ENCODE peak calls at places on chromosome 19, in five cellular contexts. Y is tibial nerve, B is suprapubic skin, P is transverse colon, X is stomach. E is an unnamed sample.

GRCh38 chr19:43779147-43779819 is 1.5 kb downstream of the KCNN4 start:
- DNase-seq in Y (no peak), B (no peak), P (peak; percentile 82), X (peak; percentile 68), E (no peak)

GRCh38 chr19:42038675-42039074 is 31.3 kb downstream of the GRIK5 start:
- DNase-seq in Y (no peak), B (no peak), P (no peak), X (no peak), E (no peak)

GRCh38 chr19:40750285-40751064 is at the start of gene ACTMAP:
- DNase-seq in Y (peak; percentile 100), B (peak; percentile 100), P (peak; percentile 100), X (peak; percentile 100), E (peak; percentile 100)

GRCh38 chr19:42356686-42357085 is 31.3 kb downstream of the MEGF8 start:
- DNase-seq in Y (no peak), B (no peak), P (no peak), X (no peak), E (no peak)

GRCh38 chr19:18879579-18880373 is 16.2 kb downstream of the CERS1 start:
- DNase-seq in Y (no peak), B (peak; percentile 60), P (peak; percentile 87), X (peak; percentile 71), E (no peak)

GRCh38 chr19:3538965-3539742 is at the start of gene TEKTIP1:
- DNase-seq in Y (no peak), B (no peak), P (no peak), X (no peak), E (no peak)

GRCh38 chr19:31348416-31349159 is 648 bp downstream of the TSHZ3 start:
- DNase-seq in Y (peak; percentile 27), B (peak; percentile 74), P (no peak), X (no peak), E (no peak)

GRCh38 chr19:17125052-17125727 is 49.6 kb downstream of the MYO9B start:
- DNase-seq in Y (no peak), B (no peak), P (no peak), X (no peak), E (no peak)

GRCh38 chr19:33323093-33323820 is 20.9 kb upstream of the CEBPA start:
- DNase-seq in Y (no peak), B (no peak), P (no peak), X (no peak), E (no peak)

GRCh38 chr19:41957838-41958366 is 1.2 kb downstream of the RABAC1 start:
- DNase-seq in Y (peak; percentile 37), B (no peak), P (peak; percentile 86), X (peak; percentile 81), E (no peak)

GRCh38 chr19:28045621-28046020 is 1167.3 kb downstream of the UQCRFS1 start:
- DNase-seq in Y (no peak), B (no peak), P (no peak), X (no peak), E (peak; percentile 70)

GRCh38 chr19:3046621-3047306 is 15.5 kb downstream of the TLE5 start:
- DNase-seq in Y (peak; percentile 39), B (no peak), P (peak; percentile 39), X (no peak), E (no peak)

GRCh38 chr19:28103916-28104315 is 1109.0 kb downstream of the UQCRFS1 start:
- DNase-seq in Y (no peak), B (no peak), P (no peak), X (no peak), E (no peak)

GRCh38 chr19:18477042-18477760 is 39.3 kb upstream of the ISYNA1 start:
- DNase-seq in Y (no peak), B (no peak), P (no peak), X (no peak), E (no peak)

GRCh38 chr19:46133101-46133627 is 8.7 kb upstream of the IGFL3 start:
- DNase-seq in Y (peak; percentile 7), B (no peak), P (no peak), X (no peak), E (peak; percentile 90)

GRCh38 chr19:29887498-29887897 is 54.5 kb upstream of the URI1 start:
- DNase-seq in Y (no peak), B (no peak), P (no peak), X (peak; percentile 17), E (no peak)

GRCh38 chr19:16945762-16946465 is 57.1 kb downstream of the F2RL3 start:
- DNase-seq in Y (no peak), B (no peak), P (no peak), X (peak; percentile 9), E (no peak)

GRCh38 chr19:38664503-38665211 is 17.2 kb downstream of the ACTN4 start:
- DNase-seq in Y (no peak), B (no peak), P (no peak), X (no peak), E (no peak)

GRCh38 chr19:12793290-12794195 is 2.3 kb downstream of the JUNB start:
- DNase-seq in Y (peak; percentile 90), B (peak; percentile 96), P (peak; percentile 95), X (peak; percentile 95), E (peak; percentile 99)
- TF ChIP-seq EP300 in Y (peak; percentile 97), B (peak; percentile 63), P (peak; percentile 97), X (peak; percentile 95), E (peak; percentile 96)

GRCh38 chr19:15450528-15450890 is 753 bp upstream of the WIZ start:
- DNase-seq in Y (no peak), B (peak; percentile 56), P (no peak), X (no peak), E (no peak)

GRCh38 chr19:15453906-15454305 is 4.2 kb upstream of the WIZ start:
- DNase-seq in Y (no peak), B (peak; percentile 57), P (no peak), X (no peak), E (no peak)

GRCh38 chr19:15454371-15454800 is 4.6 kb upstream of the WIZ start:
- DNase-seq in Y (no peak), B (peak; percentile 66), P (no peak), X (peak; percentile 51), E (no peak)

GRCh38 chr19:15452111-15453047 is 2.6 kb upstream of the WIZ start:
- DNase-seq in Y (peak; percentile 90), B (peak; percentile 92), P (peak; percentile 89), X (peak; percentile 91), E (peak; percentile 95)

GRCh38 chr19:15453091-15453498 is 3.3 kb upstream of the WIZ start:
- DNase-seq in Y (no peak), B (no peak), P (no peak), X (no peak), E (no peak)
- TF ChIP-seq CTCF in Y (no peak), B (no peak), P (no peak), X (no peak), E (peak; percentile 44)

GRCh38 chr19:10852941-10853340 is 4.7 kb downstream of the C19orf38 start:
- DNase-seq in Y (no peak), B (no peak), P (no peak), X (no peak), E (no peak)
- H3K4me3 ChIP-seq in Y (no peak overlapping the region), B (no peak overlapping the region), P (no peak overlapping the region), X (no peak overlapping the region), E (no peak overlapping the region)

GRCh38 chr19:679418-680286 is 3.5 kb downstream of the FSTL3 start:
- DNase-seq in Y (peak; percentile 41), B (no peak), P (peak; percentile 64), X (peak; percentile 57), E (no peak)
- TF ChIP-seq EP300 in Y (peak; percentile 74), B (no peak), P (peak; percentile 75), X (peak; percentile 64), E (peak; percentile 58)

DNA sequence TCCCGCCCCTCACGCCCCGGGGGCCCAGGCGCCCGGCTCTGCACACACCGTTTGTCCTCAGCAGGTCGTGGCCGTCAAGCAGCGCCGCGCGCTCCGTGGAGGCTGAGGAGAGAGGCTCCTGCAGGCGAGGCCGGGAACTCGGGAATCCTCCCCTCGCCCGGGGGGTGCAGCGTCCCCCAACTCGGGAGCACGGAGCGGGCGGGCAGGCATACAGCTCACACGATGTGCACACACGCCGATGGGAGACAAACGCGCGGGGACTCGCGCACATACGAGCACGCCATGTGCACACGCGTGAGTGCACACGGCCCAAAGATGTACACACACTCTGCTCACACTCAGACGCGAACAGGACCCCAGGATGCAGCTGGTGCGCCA is 703 bp downstream of the CLEC4G start:
- DNase-seq in Y (no peak), B (no peak), P (no peak), X (no peak), E (no peak)
- TF ChIP-seq CTCF in Y (no peak), B (no peak), P (no peak), X (no peak), E (no peak)

GRCh38 chr19:48895226-48895625 is 3.3 kb downstream of the TULP2 start:
- DNase-seq in Y (no peak), B (no peak), P (no peak), X (no peak), E (no peak)

GRCh38 chr19:48900477-48901452 is 653 bp downstream of the NUCB1 start:
- DNase-seq in Y (no peak), B (no peak), P (no peak), X (no peak), E (no peak)

GRCh38 chr19:48899781-48900476 is at the start of gene NUCB1:
- DNase-seq in Y (peak; percentile 100), B (peak; percentile 100), P (peak; percentile 99), X (peak; percentile 99), E (peak; percentile 100)

GRCh38 chr19:48897181-48897580 is 1.4 kb downstream of the TULP2 start:
- DNase-seq in Y (no peak), B (no peak), P (no peak), X (no peak), E (no peak)

GRCh38 chr19:48896191-48896720 is 2.3 kb downstream of the TULP2 start:
- DNase-seq in Y (peak; percentile 71), B (peak; percentile 82), P (peak; percentile 43), X (no peak), E (peak; percentile 93)
- H3K4me3 ChIP-seq in Y (peak overlapping the region; percentile 25), B (peak overlapping the region; percentile 50), P (peak overlapping the region; percentile 29), X (peak overlapping the region; percentile 31), E (peak overlapping the region; percentile 61)

GRCh38 chr19:6682607-6683128 is 12.7 kb upstream of the TNFSF14 start:
- DNase-seq in Y (no peak), B (no peak), P (no peak), X (no peak), E (no peak)
- TF ChIP-seq EP300 in Y (no peak), B (no peak), P (no peak), X (no peak), E (no peak)

GRCh38 chr19:13366529-13367143 is 139.6 kb downstream of the CACNA1A start:
- DNase-seq in Y (no peak), B (no peak), P (no peak), X (no peak), E (no peak)
- TF ChIP-seq CTCF in Y (no peak), B (no peak), P (no peak), X (no peak), E (no peak)